ENCODE peak calls at places on chromosome 10, in eight cellular contexts. W is OCI-LY7; T is CD8-positive, alpha-beta T cell; C is fibroblast of lung; E is heart left ventricle; D is right cardiac atrium; V is IMR-90; P is right atrium auricular region. B is an unnamed sample. For H3K4me1, the result is how much of the 10 kb centered on the place peaks cover.

GRCh38 chr10:119595715-119596515 is 849 bp downstream of the TIAL1 start:
- DNase-seq in W (peak), T (peak), C (peak), E (peak), D (peak), V (peak), P (no peak), B (peak)

GRCh38 chr10:69769395-69769989 is 32.2 kb upstream of the COL13A1 start:
- DNase-seq in W (no peak), T (no peak), C (peak), E (no peak), D (peak), V (peak), P (peak), B (no peak)

GRCh38 chr10:101694674-101695403 is at the start of gene FBXW4:
- DNase-seq in W (peak), T (peak), C (peak), E (peak), D (peak), V (peak), P (no peak), B (peak)

GRCh38 chr10:79319372-79319771 is 27.9 kb upstream of the PPIF start:
- DNase-seq in W (no peak), T (no peak), C (no peak), E (no peak), D (no peak), V (no peak), P (no peak), B (no peak)

GRCh38 chr10:84026821-84027257 is 112.5 kb upstream of the GHITM start:
- DNase-seq in W (peak), T (no peak), C (peak), E (no peak), D (no peak), V (peak), P (no peak), B (no peak)

GRCh38 chr10:13717936-13718772 is 131.4 kb downstream of the PRPF18 start:
- DNase-seq in W (no peak), T (peak), C (peak), E (peak), D (peak), V (peak), P (peak), B (peak)

GRCh38 chr10:88076027-88076880 is 212.8 kb downstream of the PTEN start:
- DNase-seq in W (no peak), T (no peak), C (peak), E (no peak), D (no peak), V (no peak), P (no peak), B (no peak)

GRCh38 chr10:124280916-124281315 is 137.8 kb downstream of the OAT start:
- DNase-seq in W (no peak), T (no peak), C (no peak), E (no peak), D (no peak), V (no peak), P (no peak), B (peak)

GRCh38 chr10:30453764-30454527 is 20.0 kb downstream of the MAP3K8 start:
- DNase-seq in W (no peak), T (no peak), C (no peak), E (no peak), D (no peak), V (no peak), P (no peak), B (no peak)

GRCh38 chr10:91511549-91512330 is 101.6 kb downstream of the HECTD2 start:
- DNase-seq in W (no peak), T (no peak), C (peak), E (no peak), D (no peak), V (peak), P (no peak), B (no peak)

GRCh38 chr10:26566525-26567348 is 128.6 kb downstream of the APBB1IP start:
- DNase-seq in W (no peak), T (no peak), C (no peak), E (peak), D (peak), V (no peak), P (no peak), B (no peak)

GRCh38 chr10:126375299-126375698 is 13.0 kb downstream of the ADAM12 start:
- DNase-seq in W (no peak), T (no peak), C (no peak), E (no peak), D (no peak), V (no peak), P (no peak), B (no peak)

GRCh38 chr10:100646033-100646432 is 99.3 kb upstream of the PAX2 start:
- DNase-seq in W (peak), T (no peak), C (no peak), E (no peak), D (no peak), V (no peak), P (no peak), B (no peak)

GRCh38 chr10:62413652-62414051 is 39.5 kb downstream of the ZNF365 start:
- DNase-seq in W (no peak), T (no peak), C (no peak), E (no peak), D (no peak), V (no peak), P (no peak), B (no peak)

GRCh38 chr10:60123172-60123571 is 216.8 kb upstream of the CCDC6 start:
- DNase-seq in W (no peak), T (no peak), C (peak), E (no peak), D (no peak), V (peak), P (no peak), B (no peak)

GRCh38 chr10:119316729-119317097 is 109.3 kb downstream of the GRK5 start:
- DNase-seq in W (no peak), T (no peak), C (peak), E (peak), D (no peak), V (peak), P (no peak), B (no peak)

GRCh38 chr10:79102056-79102874 is 33.5 kb downstream of the ZMIZ1 start:
- DNase-seq in W (no peak), T (no peak), C (peak), E (peak), D (peak), V (peak), P (peak), B (peak)

GRCh38 chr10:71739368-71739900 is 19.9 kb upstream of the C10orf105 start:
- DNase-seq in W (no peak), T (no peak), C (no peak), E (no peak), D (peak), V (no peak), P (no peak), B (no peak)

GRCh38 chr10:14491814-14492213 is 161.1 kb upstream of the FRMD4A start:
- DNase-seq in W (no peak), T (no peak), C (no peak), E (no peak), D (no peak), V (peak), P (no peak), B (no peak)

GRCh38 chr10:46516660-46517416 is 39.6 kb downstream of the GPRIN2 start:
- DNase-seq in W (no peak), T (no peak), C (peak), E (peak), D (no peak), V (peak), P (no peak), B (no peak)

GRCh38 chr10:69629897-69630650 is at the start of gene FAM241B:
- DNase-seq in W (no peak), T (peak), C (peak), E (peak), D (peak), V (peak), P (peak), B (peak)

GRCh38 chr10:123007558-123008378 is 827 bp downstream of the IKZF5 start:
- DNase-seq in W (peak), T (peak), C (peak), E (no peak), D (peak), V (peak), P (no peak), B (peak)

DNA sequence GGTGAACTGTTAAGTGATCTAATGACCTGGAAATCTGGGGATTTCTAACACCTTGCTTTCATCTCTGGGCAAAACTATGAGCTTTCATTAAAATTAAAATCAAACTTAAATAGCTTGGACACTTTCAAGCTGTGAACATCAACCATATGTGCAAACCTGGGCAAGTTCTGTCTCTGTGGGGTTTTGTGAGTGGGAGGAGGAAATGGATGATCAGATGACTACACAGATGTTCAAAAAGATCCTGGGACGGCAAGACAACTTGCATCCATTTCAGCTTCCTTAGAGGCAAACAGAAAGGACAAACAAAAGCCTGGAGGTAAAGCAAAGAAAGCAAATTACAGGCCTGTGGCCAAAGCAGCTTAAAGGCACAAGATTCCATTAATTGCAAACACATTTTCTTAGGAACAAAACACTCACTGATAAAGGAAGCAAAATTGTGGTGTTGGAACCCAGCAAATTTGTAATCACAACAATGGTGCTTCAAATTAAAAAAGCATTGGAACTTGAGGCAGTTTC is 222.2 kb downstream of the NEBL start:
- DNase-seq in W (no peak), T (no peak), C (no peak), E (no peak), D (no peak), V (no peak), P (no peak), B (no peak)
- H3K4me3 ChIP-seq in W (no peak), T (no peak), C (no peak), E (no peak), D (no peak), V (no peak), P (no peak), B (no peak)

DNA sequence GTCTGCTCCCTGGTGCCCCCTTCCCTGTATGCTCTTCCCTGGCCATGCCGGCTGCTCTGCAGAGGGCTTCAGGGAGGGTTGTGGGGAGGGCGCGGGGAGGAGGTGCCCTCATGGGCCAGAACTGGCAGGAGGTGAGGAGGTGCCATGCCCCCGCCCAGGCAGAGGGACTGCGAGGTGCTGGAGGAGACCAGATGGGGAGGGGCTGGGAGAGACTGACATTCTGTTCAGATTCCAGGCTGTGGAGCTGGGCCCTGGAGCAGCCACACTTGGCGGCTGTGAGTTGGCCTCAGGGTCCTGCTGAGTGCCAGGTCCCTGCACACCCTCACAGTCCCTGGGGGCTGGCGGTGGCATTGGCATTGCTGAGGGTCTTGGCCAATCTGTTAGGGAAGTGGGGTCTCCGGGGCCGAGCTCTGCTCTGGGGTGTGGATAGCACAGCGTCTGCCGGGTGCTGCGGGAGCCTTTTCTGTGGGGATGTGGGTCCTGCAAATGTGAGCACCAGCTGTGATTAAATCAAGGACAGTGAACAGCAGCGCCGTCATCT is 25.4 kb downstream of the INPP5A start:
- DNase-seq in W (no peak), T (no peak), C (no peak), E (no peak), D (peak), V (no peak), P (no peak), B (peak)
- H3K4me1 ChIP-seq in W (under half), T (under half), C (under half), E (under half), D (under half), V (under half), P (under half), B (half or more)

DNA sequence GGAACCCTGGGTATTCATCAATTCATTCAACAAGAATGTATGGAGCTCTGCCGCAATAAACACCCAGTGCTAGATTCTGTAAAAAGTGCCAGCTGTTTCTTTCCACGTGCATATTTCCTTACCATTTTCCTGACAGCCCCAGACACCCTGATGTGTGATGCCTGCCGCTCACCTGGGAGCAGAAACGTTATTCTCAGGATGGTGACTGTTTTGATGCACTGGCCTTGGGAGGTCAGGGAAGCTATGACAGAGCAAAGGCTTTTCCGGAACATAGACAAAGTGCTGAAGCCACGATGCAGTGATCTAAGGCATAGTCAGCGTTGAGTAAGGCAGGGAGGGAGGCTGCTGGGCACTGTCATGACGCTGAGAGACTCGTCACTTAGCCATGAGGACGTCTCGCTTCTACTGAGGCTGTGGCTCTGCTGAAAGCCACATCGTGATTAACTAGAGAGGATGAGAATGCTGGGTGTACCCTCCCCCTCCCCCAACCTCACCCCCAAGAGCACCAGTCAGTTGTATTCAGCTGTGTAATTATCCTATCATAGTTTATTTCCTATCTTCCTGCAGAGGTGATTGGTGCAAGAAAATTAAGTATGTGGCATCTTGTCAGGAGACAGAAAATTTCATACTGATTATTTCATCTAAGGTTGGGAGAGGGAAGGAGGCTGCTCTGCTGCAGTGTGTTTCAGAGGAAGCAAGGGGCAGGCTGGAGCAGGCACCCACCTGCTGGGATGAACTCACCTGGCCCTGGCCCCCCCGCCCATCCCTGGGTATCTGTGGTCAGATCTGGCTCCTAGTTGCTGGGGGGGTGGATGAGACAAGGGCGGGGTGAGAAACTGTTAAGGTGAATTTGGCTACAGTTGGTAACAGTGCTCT is 48.8 kb upstream of the SMNDC1 start:
- DNase-seq in W (peak), T (no peak), C (peak), E (no peak), D (no peak), V (peak), P (no peak), B (no peak)
- H3K4me3 ChIP-seq in W (no peak), T (no peak), C (peak), E (no peak), D (no peak), V (peak), P (no peak), B (no peak)

DNA sequence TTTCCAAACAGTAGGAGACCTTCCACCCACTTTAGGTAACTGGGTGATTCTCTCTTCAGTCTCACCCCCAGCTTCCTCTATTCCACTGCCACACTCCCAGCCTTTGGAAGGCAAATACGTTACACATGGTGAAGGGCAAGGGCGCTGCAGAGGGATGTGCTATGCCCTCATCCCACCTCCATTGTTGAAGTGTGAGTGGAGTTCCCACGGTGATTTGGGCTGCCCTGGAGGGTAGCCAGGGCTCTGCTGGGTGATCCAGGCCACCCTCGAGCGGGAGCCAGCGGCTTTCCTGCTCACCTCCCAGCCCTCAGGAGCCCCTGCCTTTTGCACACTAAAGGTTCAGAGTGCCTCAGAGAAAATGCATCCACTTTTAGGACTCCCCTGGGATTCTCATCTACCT is 181.1 kb downstream of the ZMYND11 start:
- DNase-seq in W (no peak), T (no peak), C (no peak), E (no peak), D (no peak), V (no peak), P (no peak), B (no peak)
- H3K4me1 ChIP-seq in W (half or more), T (under half), C (under half), E (under half), D (under half), V (under half), P (under half), B (under half)

DNA sequence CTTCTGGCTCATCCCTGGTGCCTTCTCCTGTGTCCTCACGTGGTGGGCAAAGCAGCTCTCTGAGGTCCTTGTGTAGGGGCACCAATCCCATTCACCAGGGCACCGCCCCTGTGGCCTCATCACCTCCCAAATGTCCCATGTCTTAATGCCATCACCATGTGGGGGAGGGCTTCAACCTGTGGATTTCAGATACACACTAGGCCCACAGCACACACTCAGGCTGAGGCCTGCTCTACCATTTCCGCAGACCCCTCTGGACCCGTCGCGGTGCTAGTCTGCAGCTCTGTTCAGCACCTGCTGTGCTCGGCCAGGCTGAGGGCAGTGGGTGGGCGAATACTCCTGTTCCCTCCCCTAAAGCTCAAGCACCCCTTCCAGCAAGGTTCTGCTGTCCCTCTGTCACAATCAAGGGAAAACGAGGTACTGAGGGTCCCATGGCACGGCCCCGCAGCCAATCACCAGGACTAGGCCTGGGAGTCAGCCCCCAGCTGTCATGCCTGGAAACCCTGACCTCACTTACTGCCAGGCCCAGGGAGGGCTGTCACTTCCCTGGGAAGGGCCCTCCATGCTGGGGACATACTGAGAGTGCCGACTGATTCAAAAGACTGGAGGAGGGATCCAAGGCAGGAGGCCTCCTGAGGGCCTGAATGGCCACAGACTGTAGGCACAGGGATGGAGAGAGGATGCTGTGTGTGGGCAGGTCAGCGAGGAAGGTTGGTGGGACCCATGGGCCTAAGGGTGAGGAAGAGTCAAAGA is 123.8 kb upstream of the RET start:
- DNase-seq in W (no peak), T (no peak), C (no peak), E (peak), D (no peak), V (no peak), P (peak), B (peak)
- H3K4me3 ChIP-seq in W (no peak), T (no peak), C (no peak), E (no peak), D (no peak), V (no peak), P (no peak), B (no peak)

GRCh38 chr10:77926566-77927342 is at the start of gene DLG5:
- DNase-seq in W (no peak), T (no peak), C (peak), E (peak), D (peak), V (peak), P (peak), B (peak)
- H3K4me1 ChIP-seq in W (under half), T (under half), C (under half), E (under half), D (under half), V (under half), P (under half), B (under half)

GRCh38 chr10:130013938-130014733 is 50.1 kb upstream of the EBF3 start:
- DNase-seq in W (no peak), T (no peak), C (no peak), E (no peak), D (no peak), V (no peak), P (peak), B (no peak)

GRCh38 chr10:130013263-130013937 is 49.3 kb upstream of the EBF3 start:
- DNase-seq in W (no peak), T (no peak), C (no peak), E (no peak), D (no peak), V (no peak), P (peak), B (no peak)

GRCh38 chr10:130014734-130015695 is 50.9 kb upstream of the EBF3 start:
- DNase-seq in W (no peak), T (no peak), C (peak), E (no peak), D (no peak), V (no peak), P (peak), B (no peak)

GRCh38 chr10:130010653-130011052 is 46.6 kb upstream of the EBF3 start:
- DNase-seq in W (no peak), T (no peak), C (no peak), E (no peak), D (no peak), V (no peak), P (peak), B (no peak)

GRCh38 chr10:130012129-130012528 is 48.1 kb upstream of the EBF3 start:
- DNase-seq in W (no peak), T (no peak), C (no peak), E (no peak), D (no peak), V (no peak), P (no peak), B (no peak)
- H3K4me3 ChIP-seq in W (no peak), T (no peak), C (no peak), E (no peak), D (no peak), V (no peak), P (no peak), B (no peak)

DNA sequence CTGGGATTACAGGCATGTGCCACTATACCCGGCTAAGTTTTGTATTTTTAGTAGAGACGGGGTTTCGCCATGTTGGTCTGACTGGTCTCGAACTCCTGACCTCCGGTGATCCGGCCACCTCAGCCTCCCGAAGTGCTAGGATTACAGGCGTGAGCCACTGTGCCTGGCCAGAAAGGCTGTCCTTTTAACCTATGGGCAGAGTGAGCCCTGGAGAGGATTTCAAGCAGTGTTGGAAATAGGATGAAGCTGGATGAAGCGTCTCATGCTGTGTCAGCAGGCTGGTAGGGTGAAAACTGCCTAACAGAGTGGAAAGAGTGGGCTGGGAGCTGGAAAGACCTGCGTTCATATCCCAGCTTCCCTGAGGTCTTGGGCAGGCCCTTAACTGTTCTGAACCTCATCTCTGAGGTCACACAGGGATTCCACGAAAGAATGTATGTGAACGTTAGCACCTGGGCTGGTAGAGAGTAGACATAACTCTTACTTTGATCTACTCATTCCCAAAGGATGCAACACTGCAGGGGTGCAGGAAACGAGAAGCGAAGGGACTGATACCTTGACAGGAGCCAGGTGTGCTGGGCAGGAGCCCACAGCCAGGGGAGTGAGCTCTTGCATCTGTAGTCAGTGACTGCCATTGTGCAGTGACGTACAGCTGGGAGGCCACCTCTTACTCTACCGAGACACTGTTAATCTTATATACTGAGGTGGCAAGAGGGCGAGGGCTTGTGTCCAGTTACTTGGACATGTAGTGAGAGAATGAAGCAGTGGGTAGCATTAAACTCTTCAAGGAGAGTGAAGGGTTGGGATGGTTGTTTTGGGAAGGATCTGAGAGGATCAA is 34.2 kb downstream of the WBP1L start:
- DNase-seq in W (no peak), T (no peak), C (no peak), E (no peak), D (no peak), V (no peak), P (no peak), B (no peak)
- H3K4me1 ChIP-seq in W (under half), T (under half), C (under half), E (half or more), D (half or more), V (under half), P (under half), B (half or more)